ENCODE peak calls at places on chromosomes 6 and 20, in four cellular contexts. F is HFF-Myc, Y is fibroblast of lung, A is GM12865. E is an unnamed sample.

GRCh38 chr6:31547727-31548422 is 467 bp downstream of the NFKBIL1 start:
- DNase-seq in F (no peak), Y (no peak), A (no peak), E (no peak)

GRCh38 chr6:27757307-27757706 is 154.9 kb downstream of the OR2B2 start:
- DNase-seq in F (no peak), Y (peak), A (peak), E (no peak)

GRCh38 chr6:53910834-53911233 is 116.0 kb downstream of the LRRC1 start:
- DNase-seq in F (no peak), Y (peak), A (no peak), E (no peak)

GRCh38 chr6:113596907-113597583 is 260.1 kb upstream of the MARCKS start:
- DNase-seq in F (no peak), Y (peak), A (peak), E (peak)

GRCh38 chr20:18090477-18090876 is 32.8 kb upstream of the OVOL2 start:
- DNase-seq in F (no peak), Y (no peak), A (no peak), E (no peak)

GRCh38 chr20:50009521-50010454 is 27.0 kb downstream of the SNAI1 start:
- DNase-seq in F (no peak), Y (no peak), A (no peak), E (no peak)

GRCh38 chr6:138430361-138431145 is 26.5 kb downstream of the HEBP2 start:
- DNase-seq in F (no peak), Y (no peak), A (no peak), E (no peak)

GRCh38 chr20:24470782-24471582 is 1.6 kb downstream of the SYNDIG1 start:
- DNase-seq in F (no peak), Y (no peak), A (no peak), E (no peak)

GRCh38 chr6:8059129-8059528 is 5.1 kb downstream of the BLOC1S5 start:
- DNase-seq in F (no peak), Y (peak), A (peak), E (peak)

GRCh38 chr20:18496740-18497592 is at the start of gene RBBP9:
- DNase-seq in F (peak), Y (peak), A (peak), E (peak)

GRCh38 chr6:56790424-56790823 is 147.7 kb upstream of the DST start:
- DNase-seq in F (no peak), Y (no peak), A (no peak), E (no peak)

GRCh38 chr6:7556394-7557106 is 15.1 kb downstream of the DSP start:
- DNase-seq in F (no peak), Y (no peak), A (no peak), E (no peak)

GRCh38 chr20:25055711-25056492 is 2.0 kb downstream of the ACSS1 start:
- DNase-seq in F (no peak), Y (no peak), A (no peak), E (no peak)

GRCh38 chr6:43665376-43665775 is 20.5 kb downstream of the RSPH9 start:
- DNase-seq in F (no peak), Y (no peak), A (no peak), E (no peak)

GRCh38 chr20:48921168-48921882 is at the start of gene ARFGEF2:
- DNase-seq in F (peak), Y (peak), A (peak), E (peak)

GRCh38 chr6:168051648-168052047 is 27.4 kb downstream of the FRMD1 start:
- DNase-seq in F (no peak), Y (no peak), A (no peak), E (no peak)

GRCh38 chr6:6734463-6735455 is 146.2 kb downstream of the LY86 start:
- DNase-seq in F (no peak), Y (no peak), A (no peak), E (no peak)

GRCh38 chr20:49320460-49320859 is 42.6 kb upstream of the ZNFX1 start:
- DNase-seq in F (no peak), Y (peak), A (no peak), E (peak)

GRCh38 chr20:40763646-40764295 is 74.7 kb upstream of the MAFB start:
- DNase-seq in F (no peak), Y (peak), A (no peak), E (peak)

GRCh38 chr6:168107191-168107940 is 28.4 kb upstream of the FRMD1 start:
- DNase-seq in F (no peak), Y (peak), A (no peak), E (no peak)

GRCh38 chr6:1130692-1131091 is 181.2 kb upstream of the FOXQ1 start:
- DNase-seq in F (no peak), Y (no peak), A (no peak), E (no peak)

GRCh38 chr6:129117355-129117754 is 234.4 kb downstream of the LAMA2 start:
- DNase-seq in F (no peak), Y (no peak), A (no peak), E (no peak)

GRCh38 chr6:100300221-100300736 is 164.4 kb downstream of the SIM1 start:
- DNase-seq in F (peak), Y (peak), A (no peak), E (peak)

GRCh38 chr20:51195419-51195901 is 172.6 kb upstream of the KCNG1 start:
- DNase-seq in F (no peak), Y (peak), A (no peak), E (peak)

GRCh38 chr6:151633517-151634335 is 139.9 kb downstream of the CCDC170 start:
- DNase-seq in F (no peak), Y (no peak), A (no peak), E (no peak)

GRCh38 chr6:17054647-17055046 is 47.2 kb upstream of the STMND1 start:
- DNase-seq in F (no peak), Y (no peak), A (no peak), E (no peak)

GRCh38 chr20:59051666-59052065 is 9.1 kb upstream of the PRELID3B start:
- DNase-seq in F (no peak), Y (no peak), A (no peak), E (no peak)

GRCh38 chr20:39032997-39033396 is 70.9 kb downstream of the DHX35 start:
- DNase-seq in F (no peak), Y (no peak), A (no peak), E (no peak)

GRCh38 chr6:166862978-166863530 is 93.3 kb downstream of the RNASET2 start:
- DNase-seq in F (no peak), Y (no peak), A (no peak), E (no peak)

GRCh38 chr6:160991411-160992322 is at the start of gene MAP3K4:
- DNase-seq in F (no peak), Y (peak), A (peak), E (peak)
- TF ChIP-seq CTCF in F (no peak), Y (no peak), A (peak), E (no peak)

GRCh38 chr6:5084192-5084786 is 852 bp upstream of the PPP1R3G start:
- DNase-seq in F (no peak), Y (no peak), A (peak), E (no peak)

GRCh38 chr6:5084787-5085637 is at the start of gene PPP1R3G:
- DNase-seq in F (no peak), Y (peak), A (peak), E (peak)

GRCh38 chr6:5082487-5083306 is 2.4 kb upstream of the PPP1R3G start:
- DNase-seq in F (no peak), Y (peak), A (no peak), E (peak)

GRCh38 chr6:5083307-5083583 is 1.9 kb upstream of the PPP1R3G start:
- DNase-seq in F (no peak), Y (no peak), A (no peak), E (no peak)

DNA sequence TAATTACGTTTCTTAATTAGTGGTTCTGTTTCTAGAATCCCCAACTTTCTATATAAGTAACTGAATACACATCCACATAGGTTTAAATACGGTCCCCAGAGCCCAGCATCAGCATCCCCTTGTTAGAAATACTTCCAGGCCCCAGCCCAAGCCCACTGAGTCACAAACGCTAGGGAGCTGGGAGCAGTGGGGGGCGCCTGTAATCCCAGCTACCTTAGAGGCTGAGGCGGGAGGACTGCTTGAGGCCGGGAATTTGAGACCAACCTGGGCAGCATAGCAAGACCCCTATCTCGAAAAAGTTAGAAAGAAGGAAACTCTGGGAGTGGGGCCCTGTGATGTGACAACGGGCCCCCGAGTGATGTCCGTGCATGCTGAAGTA is 1.3 kb upstream of the PPP1R3G start:
- DNase-seq in F (no peak), Y (no peak), A (no peak), E (no peak)
- H3K4me3 ChIP-seq in F (no peak), Y (peak), A (peak), E (no peak)

GRCh38 chr6:67003844-67004243 is 1296.8 kb upstream of the EYS start:
- DNase-seq in F (no peak), Y (no peak), A (no peak), E (no peak)

GRCh38 chr6:67009818-67010217 is 1302.8 kb upstream of the EYS start:
- DNase-seq in F (no peak), Y (no peak), A (no peak), E (no peak)
- TF ChIP-seq CTCF in F (no peak), Y (no peak), A (no peak), E (peak)

GRCh38 chr6:62519574-62519973 is 233.5 kb upstream of the KHDRBS2 start:
- DNase-seq in F (no peak), Y (no peak), A (no peak), E (no peak)

DNA sequence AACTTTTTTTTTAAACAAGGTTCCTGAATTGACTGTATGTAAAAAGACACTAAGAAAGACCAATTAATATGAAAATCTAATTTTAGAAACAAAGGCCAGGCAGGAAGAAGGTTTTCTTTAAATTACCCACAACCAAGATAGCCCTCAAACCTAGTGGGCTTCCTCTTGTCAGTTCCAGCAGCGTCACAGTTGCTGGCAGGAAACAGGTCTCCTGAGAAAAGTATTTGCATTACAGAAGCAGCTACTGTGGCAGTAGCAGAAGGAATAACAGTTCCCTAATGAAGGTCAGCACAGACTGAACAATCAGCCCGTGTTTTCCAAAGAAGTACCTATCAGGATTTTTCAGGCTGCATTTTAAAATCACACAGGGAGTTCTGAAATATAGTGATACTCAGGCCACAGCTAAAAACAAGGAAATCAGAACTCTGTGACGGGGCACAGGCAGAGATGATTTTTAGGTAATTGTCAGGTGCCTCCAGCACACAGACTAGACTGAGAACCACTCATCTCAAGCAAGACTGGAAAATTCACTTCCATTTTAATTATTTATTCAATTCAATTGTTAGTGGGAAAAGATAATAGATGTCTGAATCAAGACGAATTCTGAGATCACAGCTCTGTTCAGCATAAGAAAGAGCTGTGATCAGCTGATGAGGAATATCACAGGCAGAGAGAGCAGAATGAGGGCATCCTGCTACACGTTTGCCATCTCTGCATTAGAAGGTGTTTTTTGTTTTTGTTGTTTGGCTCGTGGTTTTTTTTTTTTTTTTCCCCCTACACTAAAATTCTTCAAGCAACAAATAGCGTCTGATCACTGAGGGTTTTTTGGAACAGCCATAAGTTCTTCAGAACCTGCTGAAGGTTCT is 230.5 kb upstream of the KHDRBS2 start:
- DNase-seq in F (no peak), Y (no peak), A (no peak), E (no peak)
- H3K4me3 ChIP-seq in F (no peak), Y (no peak), A (no peak), E (no peak)

DNA sequence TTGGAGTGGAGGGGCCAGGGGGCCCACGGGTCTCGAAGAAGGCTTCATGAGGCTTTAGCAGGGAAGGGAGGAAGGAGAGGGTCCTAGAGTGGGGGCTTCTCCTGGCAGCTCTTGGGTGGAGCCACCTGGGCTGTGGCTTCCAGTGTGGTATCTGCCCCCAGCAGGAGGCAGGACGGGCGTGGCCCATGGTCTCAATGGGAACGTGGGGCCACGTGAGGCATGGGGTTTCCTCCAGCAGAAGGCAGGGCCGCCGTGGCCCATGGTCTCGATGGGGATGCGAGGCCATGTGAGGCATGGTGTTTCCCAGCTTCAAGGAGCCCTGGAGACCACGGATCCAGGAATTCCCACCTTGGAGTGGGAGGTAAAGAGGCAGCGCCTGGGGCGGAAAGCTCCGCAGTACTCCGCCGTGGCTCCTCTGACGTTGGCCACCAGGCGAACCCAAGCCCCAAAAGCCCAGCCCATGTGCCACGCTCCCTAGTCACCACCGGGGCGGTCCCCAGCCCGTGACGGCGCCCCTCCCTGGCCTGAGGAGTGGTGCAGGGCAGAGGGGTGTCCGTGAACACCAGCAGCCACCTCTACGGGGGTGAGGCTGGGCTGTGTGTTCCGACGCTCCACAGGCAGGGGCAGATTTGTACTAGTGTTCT is 62.0 kb upstream of the GATA5 start:
- DNase-seq in F (no peak), Y (no peak), A (no peak), E (no peak)
- TF ChIP-seq CTCF in F (no peak), Y (no peak), A (no peak), E (no peak)

DNA sequence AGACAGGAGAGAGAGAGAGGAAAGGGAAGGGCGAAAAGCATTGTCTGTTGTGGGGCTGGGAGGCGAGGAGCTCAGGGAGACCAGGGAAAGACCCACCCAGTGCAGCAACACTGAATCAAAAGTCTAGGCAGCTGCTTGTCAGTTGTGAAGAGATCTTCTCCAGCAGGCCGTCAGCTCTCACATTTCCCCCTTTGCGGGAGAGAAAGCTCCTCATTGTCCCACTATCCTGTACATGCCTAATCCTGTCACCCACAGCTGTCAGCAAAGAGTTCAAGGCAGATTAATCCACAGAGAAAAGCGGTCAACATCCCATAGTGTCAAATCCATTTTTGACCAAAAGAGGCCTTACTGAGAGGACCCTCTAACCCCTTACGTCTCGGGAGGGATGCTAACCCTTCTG is 27.3 kb downstream of the RNF182 start:
- DNase-seq in F (no peak), Y (no peak), A (no peak), E (no peak)
- H3K4me3 ChIP-seq in F (no peak), Y (no peak), A (no peak), E (no peak)

GRCh38 chr6:13120483-13121482 is 207.6 kb downstream of the TBC1D7 start:
- DNase-seq in F (no peak), Y (no peak), A (no peak), E (no peak)
- TF ChIP-seq CTCF in F (peak), Y (no peak), A (no peak), E (no peak)

GRCh38 chr6:125927761-125928160 is 28.8 kb upstream of the HINT3 start:
- DNase-seq in F (no peak), Y (no peak), A (no peak), E (no peak)
- H3K4me3 ChIP-seq in F (no peak), Y (no peak), A (no peak), E (no peak)

GRCh38 chr6:130457605-130458004 is 91.8 kb downstream of the TMEM200A start:
- DNase-seq in F (no peak), Y (no peak), A (no peak), E (no peak)
- TF ChIP-seq CTCF in F (peak), Y (peak), A (no peak), E (peak)